ENCODE peak calls at places on chromosomes 6 and 20, in nine cellular contexts. L is SK-N-SH, B is A549, O is HepG2, C is H1, V is ovary, H is stomach, Y is GM12878, F is K562. T is an unnamed sample.

GRCh38 chr6:106115231-106115630 is 29.1 kb downstream of the PRDM1 start:
- DNase-seq in C (peak), O (no peak), L (no peak), F (no peak), V (no peak), B (no peak), Y (no peak), H (no peak), T (no peak)

GRCh38 chr20:47854687-47855212 is 69.5 kb upstream of the SULF2 start:
- DNase-seq in O (peak), V (no peak), C (peak), Y (no peak), L (peak), F (peak), H (no peak), B (peak), T (no peak)

GRCh38 chr20:25258828-25259227 is 10.9 kb downstream of the PYGB start:
- DNase-seq in F (no peak), H (no peak), C (no peak), Y (no peak), O (no peak), L (no peak), B (no peak), V (no peak), T (no peak)

GRCh38 chr6:110232456-110232855 is 52.2 kb downstream of the CDC40 start:
- DNase-seq in O (no peak), V (no peak), Y (no peak), C (no peak), B (no peak), H (no peak), L (no peak), F (no peak), T (no peak)

GRCh38 chr6:10431423-10432164 is 16.7 kb upstream of the TFAP2A start:
- DNase-seq in Y (no peak), H (no peak), L (no peak), O (no peak), V (no peak), B (no peak), F (no peak), C (no peak), T (no peak)

GRCh38 chr6:69784595-69785377 is 12.0 kb downstream of the LMBRD1 start:
- DNase-seq in B (no peak), O (no peak), V (no peak), C (no peak), L (no peak), H (no peak), Y (no peak), F (peak), T (no peak)

GRCh38 chr20:4063631-4064030 is 48.3 kb upstream of the RNF24 start:
- DNase-seq in Y (no peak), C (no peak), B (no peak), F (no peak), H (no peak), L (no peak), V (no peak), O (no peak), T (peak)

GRCh38 chr6:120355822-120356221 is 978.5 kb downstream of the TBC1D32 start:
- DNase-seq in O (no peak), H (no peak), V (no peak), B (no peak), F (no peak), L (peak), Y (no peak), C (no peak), T (no peak)

GRCh38 chr20:38434310-38434741 is 802 bp downstream of the SNHG17 start:
- DNase-seq in O (no peak), H (no peak), L (peak), B (no peak), F (peak), V (peak), Y (no peak), C (no peak), T (no peak)

GRCh38 chr6:44921787-44922186 is 406.3 kb upstream of the RUNX2 start:
- DNase-seq in F (no peak), Y (no peak), H (peak), V (no peak), O (peak), L (peak), C (no peak), B (no peak), T (no peak)

GRCh38 chr6:130928993-130929678 is 101.9 kb downstream of the SMLR1 start:
- DNase-seq in V (no peak), O (no peak), H (no peak), L (no peak), Y (no peak), B (no peak), C (no peak), F (no peak), T (no peak)

GRCh38 chr20:58710481-58711265 is 18.1 kb downstream of the NPEPL1 start:
- DNase-seq in H (no peak), Y (no peak), O (no peak), B (no peak), F (no peak), V (peak), C (peak), L (peak), T (peak)

GRCh38 chr6:49856282-49856681 is 10.1 kb downstream of the CRISP1 start:
- DNase-seq in B (no peak), H (no peak), O (no peak), Y (no peak), F (no peak), V (no peak), C (no peak), L (no peak), T (no peak)

GRCh38 chr6:149449054-149449453 is 35.8 kb downstream of the ZC3H12D start:
- DNase-seq in L (no peak), Y (no peak), O (no peak), F (no peak), V (no peak), H (no peak), C (no peak), B (no peak), T (no peak)

GRCh38 chr6:27782703-27783236 is 129.4 kb downstream of the OR2B2 start:
- DNase-seq in O (no peak), Y (no peak), C (no peak), F (no peak), L (no peak), H (no peak), B (no peak), V (no peak), T (no peak)

GRCh38 chr6:3884007-3884745 is 35.0 kb downstream of the FAM50B start:
- DNase-seq in C (no peak), B (peak), F (no peak), V (no peak), L (no peak), O (no peak), Y (no peak), H (no peak), T (no peak)

GRCh38 chr6:34771727-34772126 is 14.4 kb downstream of the SNRPC start:
- DNase-seq in B (no peak), O (no peak), C (no peak), H (no peak), Y (no peak), L (no peak), V (no peak), F (no peak), T (no peak)

GRCh38 chr20:63977392-63978276 is 1.8 kb downstream of the SAMD10 start:
- DNase-seq in L (no peak), V (no peak), F (peak), O (peak), Y (no peak), C (no peak), B (no peak), H (no peak), T (peak)

GRCh38 chr20:53611449-53611894 is 17.8 kb upstream of the ZNF217 start:
- DNase-seq in B (peak), O (no peak), F (peak), H (peak), V (no peak), C (peak), L (peak), Y (peak), T (peak)

GRCh38 chr6:110415297-110415916 is at the start of gene DDO:
- DNase-seq in C (no peak), L (no peak), B (no peak), H (peak), Y (no peak), F (no peak), O (peak), V (peak), T (peak)

GRCh38 chr6:113445201-113445600 is 411.9 kb upstream of the MARCKS start:
- DNase-seq in L (no peak), C (no peak), H (no peak), B (no peak), O (no peak), F (no peak), Y (no peak), V (no peak), T (no peak)

GRCh38 chr6:30885481-30885998 is 1.2 kb downstream of the DDR1 start:
- DNase-seq in B (peak), L (peak), H (peak), C (no peak), F (peak), V (no peak), O (peak), Y (no peak), T (no peak)

GRCh38 chr6:82348130-82348529 is 15.5 kb upstream of the TPBG start:
- DNase-seq in H (no peak), B (no peak), O (no peak), L (no peak), Y (no peak), V (no peak), F (peak), C (no peak), T (no peak)

GRCh38 chr6:1222426-1223311 is 89.2 kb upstream of the FOXQ1 start:
- DNase-seq in F (no peak), H (no peak), C (no peak), Y (no peak), V (no peak), B (no peak), L (no peak), O (no peak), T (no peak)

GRCh38 chr6:79635179-79635578 is 4.0 kb downstream of the SH3BGRL2 start:
- DNase-seq in L (no peak), B (no peak), H (no peak), C (no peak), V (no peak), Y (no peak), F (no peak), O (no peak), T (no peak)

GRCh38 chr6:33974471-33974870 is 170.7 kb upstream of the MLN start:
- DNase-seq in F (no peak), V (no peak), L (peak), C (peak), B (no peak), H (no peak), O (no peak), Y (no peak), T (no peak)

GRCh38 chr6:30730611-30731435 is 10.7 kb downstream of the TUBB start:
- DNase-seq in O (peak), B (no peak), F (peak), H (peak), C (peak), L (peak), V (peak), Y (no peak), T (peak)

GRCh38 chr20:61170521-61170920 is 81.5 kb upstream of the CDH4 start:
- DNase-seq in B (no peak), C (peak), F (no peak), L (no peak), H (no peak), V (no peak), O (no peak), Y (no peak), T (no peak)

GRCh38 chr6:17635568-17635967 is 35.5 kb downstream of the FAM8A1 start:
- DNase-seq in C (no peak), F (no peak), H (no peak), L (no peak), B (no peak), O (no peak), Y (no peak), V (no peak), T (no peak)

GRCh38 chr6:67131827-67132226 is 1424.8 kb upstream of the EYS start:
- DNase-seq in H (no peak), O (no peak), V (no peak), L (no peak), Y (no peak), B (no peak), F (no peak), C (no peak), T (no peak)

GRCh38 chr6:20350215-20350614 is 51.5 kb upstream of the E2F3 start:
- DNase-seq in O (no peak), H (no peak), C (no peak), F (no peak), B (no peak), Y (no peak), L (no peak), V (no peak), T (no peak)

GRCh38 chr20:24959591-24960301 is 10.7 kb downstream of the CST7 start:
- DNase-seq in F (no peak), C (no peak), O (no peak), B (no peak), H (peak), L (no peak), Y (no peak), V (no peak), T (peak)

GRCh38 chr6:46323312-46323965 is 152.7 kb upstream of the ENPP5 start:
- DNase-seq in V (no peak), L (no peak), B (no peak), O (no peak), H (no peak), C (no peak), Y (no peak), F (no peak), T (no peak)

GRCh38 chr6:167589615-167589940 is 237.1 kb upstream of the AFDN start:
- DNase-seq in H (no peak), C (no peak), Y (no peak), L (no peak), V (no peak), O (no peak), F (no peak), B (no peak), T (peak)

GRCh38 chr6:125044066-125044465 is 81.8 kb downstream of the RNF217 start:
- DNase-seq in O (no peak), F (no peak), H (no peak), V (no peak), B (no peak), C (no peak), Y (no peak), L (no peak), T (no peak)

GRCh38 chr6:160532315-160532714 is 131.8 kb downstream of the LPA start:
- DNase-seq in V (no peak), Y (no peak), H (no peak), C (no peak), B (no peak), F (no peak), L (no peak), O (no peak), T (no peak)

GRCh38 chr20:38873050-38873581 is 53.1 kb upstream of the FAM83D start:
- DNase-seq in L (no peak), O (no peak), F (no peak), B (no peak), H (no peak), Y (peak), C (no peak), V (no peak), T (no peak)

GRCh38 chr6:12296604-12297003 is 6.4 kb downstream of the EDN1 start:
- DNase-seq in H (no peak), Y (no peak), C (no peak), B (no peak), V (no peak), F (no peak), L (no peak), O (no peak), T (no peak)
- H3K27ac ChIP-seq in H (no peak), Y (no peak), C (no peak), B (peak), V (no peak), F (no peak), L (peak), O (no peak), T (no peak)

GRCh38 chr6:141808662-141809061 is 324.1 kb upstream of the GJE1 start:
- DNase-seq in V (no peak), L (no peak), B (no peak), C (no peak), H (no peak), Y (no peak), O (no peak), F (no peak), T (no peak)
- TF ChIP-seq EP300 in V (no peak), L (no peak), B (no peak), C (no peak), H (no peak), Y (no peak), O (no peak), F (no peak), T (no peak)

DNA sequence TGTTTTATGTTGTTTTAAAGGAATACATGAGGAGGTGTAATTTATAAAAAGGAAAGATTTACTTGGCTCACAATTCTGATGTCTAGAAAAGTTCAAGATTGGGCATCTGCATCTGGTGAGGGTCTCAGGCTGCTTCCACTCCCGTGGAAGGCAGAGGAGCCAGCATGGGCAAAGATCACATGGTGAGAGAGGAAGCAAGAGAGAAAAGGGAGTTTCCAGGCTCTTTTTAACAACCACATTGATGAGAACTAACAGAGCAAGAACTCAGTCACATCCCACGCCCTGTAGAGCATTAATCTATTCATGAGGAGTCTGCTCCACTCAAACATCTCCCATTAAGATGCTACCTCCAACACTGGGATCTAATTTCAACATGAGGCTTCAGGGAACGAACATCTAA is 1666.3 kb downstream of the HACE1 start:
- DNase-seq in L (no peak), V (no peak), H (no peak), C (no peak), O (no peak), B (no peak), Y (no peak), F (no peak), T (no peak)
- H3K27ac ChIP-seq in L (no peak), V (no peak), H (no peak), C (no peak), O (no peak), B (no peak), Y (no peak), F (no peak), T (no peak)

DNA sequence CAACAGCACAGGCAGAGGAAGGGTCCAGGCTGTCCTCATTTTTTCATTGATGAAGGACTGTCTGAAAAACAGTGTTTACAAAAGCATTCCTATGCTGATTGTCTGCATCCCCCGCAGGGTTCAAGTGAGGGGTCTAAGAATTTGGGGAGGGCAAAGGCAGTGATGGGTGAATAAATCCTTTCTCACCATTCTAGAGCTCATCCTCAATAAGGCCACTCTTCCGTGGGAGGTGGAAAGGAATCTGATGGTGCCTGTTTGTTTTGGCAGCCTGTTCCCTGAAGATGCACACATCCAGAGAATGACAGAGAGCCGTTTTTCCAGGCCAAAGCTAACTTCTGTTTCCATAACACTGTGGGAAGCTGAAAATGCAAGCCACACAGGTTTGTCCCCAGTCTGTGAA is 164.5 kb downstream of the MOXD1 start:
- DNase-seq in B (no peak), C (no peak), H (no peak), L (no peak), F (no peak), Y (no peak), O (no peak), V (no peak), T (no peak)
- TF ChIP-seq EP300 in B (no peak), C (no peak), H (no peak), L (no peak), F (no peak), Y (no peak), O (no peak), V (no peak), T (no peak)

GRCh38 chr6:5121956-5122355 is 36.8 kb downstream of the PPP1R3G start:
- DNase-seq in B (no peak), C (no peak), Y (no peak), F (no peak), H (no peak), V (no peak), L (no peak), O (no peak), T (no peak)
- H3K27ac ChIP-seq in B (no peak), C (no peak), Y (no peak), F (no peak), H (no peak), V (no peak), L (no peak), O (peak), T (no peak)

GRCh38 chr20:5234978-5235377 is 81.8 kb downstream of the PROKR2 start:
- DNase-seq in C (no peak), F (no peak), O (no peak), V (no peak), H (no peak), L (no peak), Y (no peak), B (no peak), T (no peak)

GRCh38 chr20:5234158-5234557 is 82.6 kb downstream of the PROKR2 start:
- DNase-seq in F (no peak), L (no peak), H (no peak), C (no peak), Y (no peak), V (no peak), B (no peak), O (no peak), T (no peak)

GRCh38 chr20:5230544-5230943 is 86.2 kb downstream of the PROKR2 start:
- DNase-seq in F (no peak), B (no peak), C (no peak), H (no peak), Y (no peak), V (no peak), L (no peak), O (no peak), T (no peak)
- TF ChIP-seq EP300 in F (no peak), B (no peak), C (no peak), H (no peak), Y (no peak), V (no peak), L (no peak), O (no peak), T (no peak)